ENCODE peak calls at places on chromosomes 7 and 10, in seven cellular contexts. R is NCI-H187, U is AG09309, M is dorsolateral prefrontal cortex, D is AML-193, A is A549, J is IMR-90. C is an unnamed sample.

GRCh38 chr7:29140873-29141468 is 5.4 kb downstream of the CPVL start:
- DNase-seq in R (no peak), U (no peak), M (no peak), D (peak), A (no peak), J (no peak), C (peak)

GRCh38 chr10:43199088-43199683 is 60.9 kb downstream of the CSGALNACT2 start:
- DNase-seq in R (no peak), U (no peak), M (no peak), D (no peak), A (no peak), J (no peak), C (no peak)

GRCh38 chr10:128211953-128212727 is 85.9 kb upstream of the MKI67 start:
- DNase-seq in R (peak), U (no peak), M (peak), D (peak), A (peak), J (peak), C (peak)

GRCh38 chr7:116779921-116780320 is 82.5 kb upstream of the CAPZA2 start:
- DNase-seq in R (no peak), U (no peak), M (no peak), D (no peak), A (no peak), J (no peak), C (no peak)

GRCh38 chr7:139949629-139950028 is 113.1 kb downstream of the PARP12 start:
- DNase-seq in R (no peak), U (no peak), M (no peak), D (no peak), A (peak), J (peak), C (no peak)

GRCh38 chr7:96076350-96076707 is 245.6 kb downstream of the SLC25A13 start:
- DNase-seq in R (no peak), U (no peak), M (no peak), D (no peak), A (no peak), J (no peak), C (no peak)

GRCh38 chr7:12398186-12398585 is 5.5 kb downstream of the VWDE start:
- DNase-seq in R (no peak), U (no peak), M (no peak), D (no peak), A (no peak), J (no peak), C (no peak)

GRCh38 chr7:50730459-50731400 is 52.0 kb downstream of the GRB10 start:
- DNase-seq in R (no peak), U (no peak), M (no peak), D (no peak), A (no peak), J (no peak), C (no peak)

GRCh38 chr10:29600821-29601220 is 34.0 kb downstream of the SVIL start:
- DNase-seq in R (no peak), U (no peak), M (no peak), D (no peak), A (no peak), J (no peak), C (no peak)

C was measured in HT-29.